ENCODE peak calls at places on chromosomes 6 and 20, in ten cellular contexts. T, D, U, V, B, P, J, E, M and R are unnamed samples.

GRCh38 chr6:145735356-145736165 is at the start of gene EPM2A:
- DNase-seq in U (peak; percentile 86), E (peak; percentile 76), B (peak; percentile 83), D (peak; percentile 83), J (peak; percentile 29), V (peak; percentile 59), M (peak; percentile 66), P (peak; percentile 93), T (peak; percentile 65), R (peak; percentile 84)

GRCh38 chr6:156630613-156631302 is 146.4 kb upstream of the ARID1B start:
- DNase-seq in M (no peak), U (no peak), J (no peak), D (no peak), E (no peak), V (no peak), P (peak; percentile 38), T (no peak), B (no peak), R (no peak)

GRCh38 chr6:167577891-167578361 is 248.8 kb upstream of the AFDN start:
- DNase-seq in B (no peak), V (no peak), E (no peak), U (no peak), T (no peak), P (peak; percentile 41), J (no peak), D (no peak), M (no peak), R (no peak)

GRCh38 chr20:31758521-31758920 is 19.4 kb downstream of the TPX2 start:
- DNase-seq in T (no peak), P (no peak), V (no peak), E (no peak), J (no peak), D (no peak), U (no peak), B (no peak), M (no peak), R (no peak)

GRCh38 chr6:170129691-170130171 is 161.1 kb downstream of the DLL1 start:
- DNase-seq in U (no peak), D (no peak), E (no peak), J (peak; percentile 61), M (no peak), P (peak; percentile 36), T (no peak), B (peak; percentile 7), V (peak; percentile 42), R (no peak)

GRCh38 chr6:109240370-109241084 is 141.7 kb downstream of the CD164 start:
- DNase-seq in M (no peak), E (no peak), P (no peak), U (no peak), T (no peak), B (no peak), V (no peak), J (no peak), D (no peak), R (no peak)

GRCh38 chr6:31815025-31815838 is at the start of the genes HSPA1A and HSPA1L:
- DNase-seq in U (peak; percentile 98), P (peak; percentile 100), M (peak; percentile 70), J (peak; percentile 97), D (no peak), B (peak; percentile 94), E (peak; percentile 86), T (no peak), V (peak; percentile 92), R (peak; percentile 79)

GRCh38 chr6:100753421-100753820 is 127.7 kb downstream of the ASCC3 start:
- DNase-seq in E (no peak), B (no peak), T (no peak), P (no peak), D (no peak), U (no peak), M (no peak), J (no peak), V (no peak), R (no peak)

GRCh38 chr6:4957521-4958231 is 46.2 kb downstream of the RPP40 start:
- DNase-seq in P (peak; percentile 85), J (no peak), M (no peak), E (no peak), B (no peak), D (no peak), U (peak; percentile 27), V (no peak), T (no peak), R (no peak)